ENCODE peak calls at places on chromosomes 6 and 20, in nine cellular contexts. Z is dorsolateral prefrontal cortex, P is Calu3, I is HFFc6, F is esophagus muscularis mucosa, L is AG10803, V is lower lobe of right lung, J is ascending aorta, C is MM.1S. E is an unnamed sample.

GRCh38 chr6:28884423-28885148 is 39.2 kb downstream of the TRIM27 start:
- DNase-seq in Z (no peak), P (no peak), I (no peak), F (no peak), L (no peak), V (no peak), J (no peak), C (peak), E (no peak)

GRCh38 chr6:162580619-162581018 is 146.9 kb downstream of the PRKN start:
- DNase-seq in Z (no peak), P (no peak), I (no peak), F (no peak), L (no peak), V (no peak), J (no peak), C (no peak), E (no peak)

GRCh38 chr6:133553652-133554051 is 312.5 kb downstream of the EYA4 start:
- DNase-seq in Z (no peak), P (peak), I (peak), F (no peak), L (peak), V (no peak), J (no peak), C (peak), E (peak)

GRCh38 chr6:27237089-27237723 is 10.3 kb upstream of the PRSS16 start:
- DNase-seq in Z (no peak), P (peak), I (peak), F (no peak), L (peak), V (no peak), J (no peak), C (no peak), E (no peak)

GRCh38 chr20:48189177-48189576 is 403.9 kb upstream of the SULF2 start:
- DNase-seq in Z (no peak), P (peak), I (no peak), F (no peak), L (peak), V (no peak), J (no peak), C (peak), E (no peak)

GRCh38 chr20:21048841-21049273 is 57.3 kb downstream of the LINC00237 start:
- DNase-seq in Z (no peak), P (peak), I (no peak), F (peak), L (peak), V (peak), J (no peak), C (peak), E (peak)

GRCh38 chr6:159968295-159969203 is at the start of gene IGF2R:
- DNase-seq in Z (peak), P (peak), I (peak), F (peak), L (peak), V (peak), J (peak), C (peak), E (peak)

GRCh38 chr20:39124064-39124463 is 161.9 kb downstream of the DHX35 start:
- DNase-seq in Z (no peak), P (no peak), I (no peak), F (no peak), L (no peak), V (no peak), J (no peak), C (no peak), E (no peak)

GRCh38 chr6:128079026-128079425 is 178.2 kb upstream of the THEMIS start:
- DNase-seq in Z (no peak), P (no peak), I (peak), F (no peak), L (peak), V (no peak), J (no peak), C (no peak), E (no peak)

GRCh38 chr6:89375427-89375868 is 22.9 kb upstream of the UBE2J1 start:
- DNase-seq in Z (no peak), P (peak), I (no peak), F (no peak), L (no peak), V (peak), J (no peak), C (peak), E (no peak)

GRCh38 chr6:43278524-43279078 is 19.5 kb upstream of the SLC22A7 start:
- DNase-seq in Z (no peak), P (no peak), I (peak), F (no peak), L (peak), V (no peak), J (no peak), C (no peak), E (no peak)

GRCh38 chr6:26363882-26364825 is 844 bp upstream of the BTN3A2 start:
- DNase-seq in Z (no peak), P (no peak), I (peak), F (no peak), L (peak), V (no peak), J (no peak), C (no peak), E (no peak)

GRCh38 chr20:44967207-44967807 is 995 bp downstream of the STK4 start:
- DNase-seq in Z (no peak), P (no peak), I (peak), F (no peak), L (peak), V (no peak), J (no peak), C (peak), E (no peak)

GRCh38 chr20:2800590-2801458 is at the start of gene CPXM1:
- DNase-seq in Z (no peak), P (no peak), I (no peak), F (no peak), L (no peak), V (no peak), J (no peak), C (no peak), E (peak)

GRCh38 chr6:15504040-15504491 is 158.8 kb downstream of the DTNBP1 start:
- DNase-seq in Z (no peak), P (no peak), I (no peak), F (no peak), L (peak), V (no peak), J (no peak), C (no peak), E (no peak)

GRCh38 chr20:32192698-32193097 is 14.8 kb downstream of the PLAGL2 start:
- DNase-seq in Z (no peak), P (no peak), I (no peak), F (no peak), L (no peak), V (no peak), J (no peak), C (no peak), E (no peak)

GRCh38 chr6:148335582-148335981 is 7.1 kb upstream of the SASH1 start:
- DNase-seq in Z (no peak), P (no peak), I (peak), F (no peak), L (peak), V (no peak), J (no peak), C (no peak), E (no peak)

GRCh38 chr6:129660346-129660676 is 49.7 kb downstream of the ARHGAP18 start:
- DNase-seq in Z (no peak), P (no peak), I (no peak), F (no peak), L (no peak), V (no peak), J (no peak), C (no peak), E (no peak)

GRCh38 chr6:153001767-153002612 is 519 bp downstream of the MTRF1L start:
- DNase-seq in Z (no peak), P (no peak), I (no peak), F (no peak), L (peak), V (no peak), J (no peak), C (no peak), E (peak)

GRCh38 chr6:21273451-21273850 is 320.1 kb upstream of the SOX4 start:
- DNase-seq in Z (no peak), P (no peak), I (no peak), F (no peak), L (no peak), V (no peak), J (no peak), C (no peak), E (no peak)

GRCh38 chr6:54754406-54754805 is 92.2 kb upstream of the FAM83B start:
- DNase-seq in Z (no peak), P (no peak), I (no peak), F (no peak), L (no peak), V (no peak), J (no peak), C (no peak), E (no peak)

GRCh38 chr6:105272783-105273182 is 93.0 kb upstream of the POPDC3 start:
- DNase-seq in Z (no peak), P (peak), I (peak), F (no peak), L (peak), V (no peak), J (no peak), C (no peak), E (no peak)

GRCh38 chr20:32480361-32481199 is 104.6 kb downstream of the NOL4L start:
- DNase-seq in Z (no peak), P (no peak), I (no peak), F (no peak), L (no peak), V (no peak), J (no peak), C (no peak), E (no peak)

GRCh38 chr6:160201056-160201455 is 57.6 kb downstream of the SLC22A2 start:
- DNase-seq in Z (no peak), P (no peak), I (no peak), F (no peak), L (no peak), V (no peak), J (no peak), C (no peak), E (no peak)

GRCh38 chr6:166786704-166787293 is 159.7 kb upstream of the RPS6KA2 start:
- DNase-seq in Z (no peak), P (peak), I (peak), F (peak), L (peak), V (no peak), J (no peak), C (peak), E (no peak)

GRCh38 chr20:41391587-41392001 is 25.0 kb upstream of the EMILIN3 start:
- DNase-seq in Z (no peak), P (no peak), I (no peak), F (no peak), L (no peak), V (peak), J (no peak), C (no peak), E (no peak)

GRCh38 chr20:13868331-13868730 is 83.5 kb downstream of the NDUFAF5 start:
- DNase-seq in Z (no peak), P (no peak), I (peak), F (peak), L (peak), V (no peak), J (peak), C (no peak), E (no peak)

GRCh38 chr6:148678682-148679081 is 68.1 kb upstream of the UST start:
- DNase-seq in Z (no peak), P (no peak), I (no peak), F (no peak), L (no peak), V (no peak), J (no peak), C (no peak), E (no peak)

GRCh38 chr6:87820343-87820984 is 118.4 kb upstream of the AKIRIN2 start:
- DNase-seq in Z (no peak), P (no peak), I (no peak), F (no peak), L (no peak), V (no peak), J (no peak), C (no peak), E (no peak)

GRCh38 chr20:58716476-58717277 is 24.1 kb downstream of the NPEPL1 start:
- DNase-seq in Z (peak), P (no peak), I (no peak), F (peak), L (no peak), V (no peak), J (peak), C (no peak), E (peak)

GRCh38 chr20:59566631-59567524 is 37.5 kb upstream of the PHACTR3 start:
- DNase-seq in Z (no peak), P (no peak), I (no peak), F (no peak), L (no peak), V (no peak), J (peak), C (no peak), E (no peak)

GRCh38 chr20:34537651-34538050 is 20.9 kb upstream of the MAP1LC3A start:
- DNase-seq in Z (no peak), P (no peak), I (no peak), F (no peak), L (no peak), V (peak), J (no peak), C (no peak), E (no peak)

GRCh38 chr6:81793811-81794210 is 41.3 kb upstream of the TENT5A start:
- DNase-seq in Z (no peak), P (no peak), I (peak), F (no peak), L (peak), V (no peak), J (no peak), C (no peak), E (no peak)

GRCh38 chr6:38552136-38552535 is 87.6 kb downstream of the BTBD9 start:
- DNase-seq in Z (no peak), P (no peak), I (no peak), F (no peak), L (no peak), V (no peak), J (no peak), C (no peak), E (no peak)

GRCh38 chr6:3956054-3956453 is 106.9 kb downstream of the FAM50B start:
- DNase-seq in Z (no peak), P (peak), I (no peak), F (no peak), L (no peak), V (no peak), J (no peak), C (no peak), E (no peak)

GRCh38 chr6:13268914-13269532 is 59.3 kb downstream of the TBC1D7 start:
- DNase-seq in Z (no peak), P (peak), I (peak), F (no peak), L (peak), V (no peak), J (no peak), C (no peak), E (no peak)

GRCh38 chr6:147675281-147675680 is 166.8 kb downstream of the SAMD5 start:
- DNase-seq in Z (no peak), P (no peak), I (no peak), F (no peak), L (peak), V (no peak), J (no peak), C (no peak), E (no peak)

GRCh38 chr6:32096087-32096393 is 13.1 kb downstream of the TNXB start:
- DNase-seq in Z (no peak), P (no peak), I (no peak), F (no peak), L (no peak), V (no peak), J (no peak), C (no peak), E (no peak)

GRCh38 chr6:32092760-32093497 is 16.2 kb downstream of the TNXB start:
- DNase-seq in Z (no peak), P (no peak), I (peak), F (no peak), L (peak), V (no peak), J (no peak), C (no peak), E (no peak)

GRCh38 chr6:32096394-32097258 is 12.5 kb downstream of the TNXB start:
- DNase-seq in Z (no peak), P (peak), I (no peak), F (no peak), L (no peak), V (no peak), J (no peak), C (no peak), E (no peak)

GRCh38 chr6:32095338-32096086 is 13.6 kb downstream of the TNXB start:
- DNase-seq in Z (no peak), P (peak), I (no peak), F (no peak), L (no peak), V (no peak), J (no peak), C (no peak), E (no peak)
- TF ChIP-seq CTCF in Z (no peak), P (no peak), I (no peak), F (no peak), L (no peak), V (no peak), J (no peak), C (no peak), E (no peak)

DNA sequence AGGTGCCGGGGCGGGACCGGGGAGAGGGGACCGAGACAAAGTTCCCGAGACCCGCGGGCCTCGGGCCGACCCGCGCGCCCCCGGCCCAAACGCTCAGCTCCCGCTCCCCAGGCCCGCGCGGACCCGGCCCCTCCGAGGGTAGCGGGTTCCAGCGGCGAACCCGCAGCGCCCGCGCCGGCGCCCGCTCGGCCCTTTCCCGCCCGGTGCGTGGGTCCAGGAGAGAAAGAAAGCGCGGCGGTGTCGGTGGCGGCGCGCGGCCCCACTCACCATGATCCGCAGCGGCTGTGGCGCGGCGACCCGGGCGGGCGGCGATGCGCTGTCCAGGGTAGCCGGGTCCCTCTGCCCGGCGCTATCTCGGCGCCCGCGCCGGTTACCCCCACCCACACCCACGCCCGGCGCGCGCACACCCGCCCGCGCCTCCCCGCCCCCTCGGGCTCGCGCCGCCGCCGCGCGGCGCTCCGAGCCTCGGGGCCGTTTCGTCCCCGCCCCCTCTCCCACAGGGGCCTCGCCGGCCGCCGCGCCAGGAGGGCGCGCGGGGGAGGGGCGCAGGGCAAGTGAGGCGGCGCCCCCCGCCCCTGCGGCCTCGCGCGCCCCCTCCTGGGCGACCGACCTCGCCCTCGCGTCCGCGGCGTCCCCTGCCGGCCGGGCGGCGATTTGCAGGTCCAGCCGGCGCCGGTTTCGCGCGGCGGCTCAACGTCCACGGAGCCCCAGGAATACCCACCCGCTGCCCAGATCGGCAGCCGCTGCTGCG is at the start of gene ELOVL2:
- DNase-seq in Z (no peak), P (peak), I (peak), F (no peak), L (peak), V (no peak), J (no peak), C (peak), E (peak)
- TF ChIP-seq CTCF in Z (no peak), P (peak), I (peak), F (no peak), L (peak), V (peak), J (peak), C (peak), E (peak)

GRCh38 chr6:120274547-120274946 is 925.0 kb upstream of the MAN1A1 start:
- DNase-seq in Z (no peak), P (no peak), I (no peak), F (no peak), L (no peak), V (no peak), J (no peak), C (peak), E (no peak)
- TF ChIP-seq CTCF in Z (no peak), P (no peak), I (no peak), F (no peak), L (no peak), V (no peak), J (no peak), C (peak), E (no peak)

GRCh38 chr6:2157441-2158127 is 87.8 kb downstream of the GMDS start:
- DNase-seq in Z (no peak), P (no peak), I (peak), F (no peak), L (peak), V (no peak), J (no peak), C (peak), E (no peak)

GRCh38 chr6:2155206-2155605 is 90.2 kb downstream of the GMDS start:
- DNase-seq in Z (no peak), P (no peak), I (no peak), F (no peak), L (no peak), V (no peak), J (no peak), C (no peak), E (no peak)

GRCh38 chr6:2164481-2164880 is 80.9 kb downstream of the GMDS start:
- DNase-seq in Z (no peak), P (no peak), I (no peak), F (no peak), L (no peak), V (no peak), J (no peak), C (no peak), E (no peak)

GRCh38 chr6:2162089-2162465 is 83.3 kb downstream of the GMDS start:
- DNase-seq in Z (no peak), P (no peak), I (no peak), F (no peak), L (no peak), V (no peak), J (no peak), C (no peak), E (no peak)

GRCh38 chr6:2158596-2159271 is 86.7 kb downstream of the GMDS start:
- DNase-seq in Z (no peak), P (no peak), I (no peak), F (no peak), L (peak), V (no peak), J (no peak), C (no peak), E (peak)
- TF ChIP-seq CTCF in Z (no peak), P (no peak), I (peak), F (no peak), L (peak), V (peak), J (peak), C (no peak), E (peak)

GRCh38 chr6:64281167-64281566 is 645.6 kb downstream of the PHF3 start:
- DNase-seq in Z (no peak), P (no peak), I (no peak), F (no peak), L (no peak), V (no peak), J (no peak), C (no peak), E (no peak)

DNA sequence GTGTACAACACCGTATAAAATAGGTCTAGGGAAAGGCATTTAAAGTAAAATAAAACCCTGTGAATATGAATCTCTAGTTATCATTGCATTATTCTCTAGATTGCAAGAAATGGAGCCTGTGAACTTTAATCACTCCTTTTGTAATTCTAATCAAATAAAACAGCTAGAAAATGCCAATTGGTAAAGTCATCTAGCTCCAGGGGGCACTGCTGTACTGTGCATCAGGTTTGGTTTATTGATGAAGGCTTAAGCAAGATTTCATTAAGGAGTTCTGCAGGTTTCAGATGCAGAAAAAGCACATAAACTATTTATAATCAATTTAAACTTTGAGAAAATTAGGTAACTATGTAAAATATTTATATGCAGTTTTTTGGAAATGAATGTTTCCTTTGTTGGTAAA is 645.0 kb downstream of the PHF3 start:
- DNase-seq in Z (no peak), P (peak), I (no peak), F (no peak), L (peak), V (no peak), J (no peak), C (peak), E (peak)
- TF ChIP-seq CTCF in Z (peak), P (peak), I (no peak), F (peak), L (peak), V (peak), J (no peak), C (peak), E (peak)

DNA sequence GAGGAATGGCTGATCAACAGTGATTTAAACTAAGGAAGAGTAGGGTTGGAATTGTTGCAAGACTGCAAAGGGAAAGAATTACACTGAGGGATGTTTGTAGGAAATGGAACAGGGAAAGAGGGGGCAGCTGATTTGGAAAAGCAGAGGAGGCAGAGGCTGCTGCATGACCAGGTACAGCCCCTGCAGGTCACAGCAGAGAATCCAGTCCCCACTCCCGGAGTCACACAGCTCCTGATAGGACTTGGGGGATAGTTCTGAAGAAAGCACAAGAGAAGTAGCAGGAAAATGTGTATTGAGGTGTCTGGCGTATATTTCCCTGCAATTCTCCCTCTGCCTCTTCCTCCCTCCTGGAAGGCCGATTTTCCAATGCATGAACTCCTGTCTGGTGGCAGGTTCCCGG is 92.5 kb upstream of the PDE10A start:
- DNase-seq in Z (no peak), P (no peak), I (no peak), F (no peak), L (no peak), V (no peak), J (no peak), C (no peak), E (no peak)
- TF ChIP-seq CTCF in Z (no peak), P (no peak), I (no peak), F (no peak), L (no peak), V (no peak), J (no peak), C (no peak), E (no peak)

E was measured in neural crest cell.